ENCODE peak calls at places on chromosome 19, in nine cellular contexts. One of them, this sample, is unnamed.

GRCh38 chr19:8158411-8159074 is 9.2 kb upstream of the FBN3 start:
- DNase-seq in IMR-90: peak; percentile 79
- DNase-seq in astrocyte of the spinal cord: peak; percentile 73
- DNase-seq in prostate gland: peak; percentile 68
- DNase-seq in lower leg skin: peak; percentile 38
- DNase-seq in bronchial epithelial cell: peak; percentile 54
- DNase-seq in hepatocyte: peak; percentile 91
- DNase-seq in Panc1: peak; percentile 39
- DNase-seq in MCF 10A: peak; percentile 88
- DNase-seq in this sample: no peak

GRCh38 chr19:39389621-39390414 is 1.1 kb downstream of the PAF1 start:
- DNase-seq in MCF 10A: no peak
- DNase-seq in lower leg skin: no peak
- DNase-seq in prostate gland: no peak
- DNase-seq in bronchial epithelial cell: no peak
- DNase-seq in IMR-90: no peak
- DNase-seq in hepatocyte: no peak
- DNase-seq in astrocyte of the spinal cord: no peak
- DNase-seq in Panc1: no peak
- DNase-seq in this sample: no peak

GRCh38 chr19:47109541-47110375 is 3.8 kb downstream of the ZC3H4 start:
- DNase-seq in bronchial epithelial cell: peak; percentile 63
- DNase-seq in prostate gland: no peak
- DNase-seq in MCF 10A: peak; percentile 77
- DNase-seq in hepatocyte: peak; percentile 57
- DNase-seq in Panc1: no peak
- DNase-seq in lower leg skin: no peak
- DNase-seq in astrocyte of the spinal cord: peak; percentile 71
- DNase-seq in IMR-90: peak; percentile 49
- DNase-seq in this sample: no peak

GRCh38 chr19:47106819-47107200 is 6.8 kb downstream of the ZC3H4 start:
- DNase-seq in bronchial epithelial cell: no peak
- DNase-seq in MCF 10A: no peak
- DNase-seq in prostate gland: no peak
- DNase-seq in astrocyte of the spinal cord: peak; percentile 33
- DNase-seq in hepatocyte: no peak
- DNase-seq in lower leg skin: no peak
- DNase-seq in IMR-90: peak; percentile 66
- DNase-seq in Panc1: no peak
- DNase-seq in this sample: no peak

GRCh38 chr19:21084343-21084742 is 2.3 kb downstream of the ZNF714 start:
- DNase-seq in IMR-90: peak; percentile 79
- DNase-seq in astrocyte of the spinal cord: peak; percentile 29
- DNase-seq in MCF 10A: peak; percentile 60
- DNase-seq in lower leg skin: no peak
- DNase-seq in Panc1: no peak
- DNase-seq in prostate gland: no peak
- DNase-seq in bronchial epithelial cell: peak; percentile 59
- DNase-seq in hepatocyte: peak; percentile 10
- DNase-seq in this sample: no peak

GRCh38 chr19:29685326-29685725 is 20.1 kb downstream of the PLEKHF1 start:
- DNase-seq in astrocyte of the spinal cord: no peak
- DNase-seq in hepatocyte: no peak
- DNase-seq in lower leg skin: no peak
- DNase-seq in MCF 10A: peak; percentile 70
- DNase-seq in bronchial epithelial cell: peak; percentile 23
- DNase-seq in prostate gland: peak; percentile 67
- DNase-seq in IMR-90: no peak
- DNase-seq in Panc1: no peak
- DNase-seq in this sample: no peak

GRCh38 chr19:4405977-4406376 is 3.5 kb downstream of the CHAF1A start:
- DNase-seq in lower leg skin: no peak
- DNase-seq in MCF 10A: no peak
- DNase-seq in bronchial epithelial cell: no peak
- DNase-seq in IMR-90: no peak
- DNase-seq in hepatocyte: no peak
- DNase-seq in prostate gland: no peak
- DNase-seq in astrocyte of the spinal cord: no peak
- DNase-seq in Panc1: no peak
- DNase-seq in this sample: no peak

GRCh38 chr19:57934820-57935665 is at the start of gene ZNF418:
- DNase-seq in Panc1: peak; percentile 39
- DNase-seq in bronchial epithelial cell: peak; percentile 86
- DNase-seq in prostate gland: peak; percentile 78
- DNase-seq in lower leg skin: peak; percentile 56
- DNase-seq in astrocyte of the spinal cord: peak; percentile 83
- DNase-seq in MCF 10A: no peak
- DNase-seq in IMR-90: peak; percentile 84
- DNase-seq in hepatocyte: peak; percentile 86
- DNase-seq in this sample: no peak

GRCh38 chr19:11505032-11505503 is 571 bp downstream of the ZNF653 start:
- DNase-seq in MCF 10A: peak; percentile 96
- DNase-seq in Panc1: peak; percentile 57
- DNase-seq in IMR-90: peak; percentile 91
- DNase-seq in prostate gland: peak; percentile 96
- DNase-seq in bronchial epithelial cell: peak; percentile 87
- DNase-seq in astrocyte of the spinal cord: peak; percentile 95
- DNase-seq in hepatocyte: peak; percentile 98
- DNase-seq in lower leg skin: peak; percentile 95
- DNase-seq in this sample: peak; percentile 95

GRCh38 chr19:38678891-38679494 is 31.5 kb downstream of the ACTN4 start:
- DNase-seq in prostate gland: no peak
- DNase-seq in Panc1: no peak
- DNase-seq in MCF 10A: no peak
- DNase-seq in astrocyte of the spinal cord: no peak
- DNase-seq in hepatocyte: no peak
- DNase-seq in bronchial epithelial cell: no peak
- DNase-seq in IMR-90: no peak
- DNase-seq in lower leg skin: no peak
- DNase-seq in this sample: no peak

GRCh38 chr19:16591803-16592556 is 19.8 kb upstream of the SLC35E1 start:
- DNase-seq in prostate gland: no peak
- DNase-seq in MCF 10A: peak; percentile 58
- DNase-seq in hepatocyte: no peak
- DNase-seq in Panc1: no peak
- DNase-seq in IMR-90: peak; percentile 25
- DNase-seq in astrocyte of the spinal cord: no peak
- DNase-seq in bronchial epithelial cell: peak; percentile 61
- DNase-seq in lower leg skin: no peak
- DNase-seq in this sample: no peak

GRCh38 chr19:4301590-4302237 is 475 bp downstream of the TMIGD2 start:
- DNase-seq in bronchial epithelial cell: no peak
- DNase-seq in astrocyte of the spinal cord: no peak
- DNase-seq in prostate gland: no peak
- DNase-seq in MCF 10A: no peak
- DNase-seq in IMR-90: no peak
- DNase-seq in hepatocyte: no peak
- DNase-seq in lower leg skin: no peak
- DNase-seq in Panc1: no peak
- DNase-seq in this sample: no peak

GRCh38 chr19:5897189-5897969 is 6.2 kb downstream of the NDUFA11 start:
- DNase-seq in lower leg skin: no peak
- DNase-seq in hepatocyte: no peak
- DNase-seq in Panc1: no peak
- DNase-seq in astrocyte of the spinal cord: no peak
- DNase-seq in prostate gland: no peak
- DNase-seq in IMR-90: no peak
- DNase-seq in MCF 10A: no peak
- DNase-seq in bronchial epithelial cell: no peak
- DNase-seq in this sample: no peak
- TF ChIP-seq CTCF in lower leg skin: no peak
- TF ChIP-seq CTCF in hepatocyte: no peak
- TF ChIP-seq CTCF in Panc1: no peak
- TF ChIP-seq CTCF in astrocyte of the spinal cord: no peak
- TF ChIP-seq CTCF in prostate gland: no peak
- TF ChIP-seq CTCF in IMR-90: no peak
- TF ChIP-seq CTCF in MCF 10A: peak; percentile 12
- TF ChIP-seq CTCF in bronchial epithelial cell: no peak
- TF ChIP-seq CTCF in this sample: no peak

GRCh38 chr19:27746691-27747380 is 1466.1 kb downstream of the UQCRFS1 start:
- DNase-seq in bronchial epithelial cell: peak; percentile 4
- DNase-seq in MCF 10A: no peak
- DNase-seq in lower leg skin: peak; percentile 9
- DNase-seq in prostate gland: peak; percentile 34
- DNase-seq in hepatocyte: no peak
- DNase-seq in IMR-90: peak; percentile 1
- DNase-seq in Panc1: no peak
- DNase-seq in astrocyte of the spinal cord: no peak
- DNase-seq in this sample: peak; percentile 60
- TF ChIP-seq CTCF in bronchial epithelial cell: no peak
- TF ChIP-seq CTCF in MCF 10A: no peak
- TF ChIP-seq CTCF in lower leg skin: no peak
- TF ChIP-seq CTCF in prostate gland: no peak
- TF ChIP-seq CTCF in hepatocyte: no peak
- TF ChIP-seq CTCF in IMR-90: no peak
- TF ChIP-seq CTCF in Panc1: peak; percentile 67
- TF ChIP-seq CTCF in astrocyte of the spinal cord: no peak
- TF ChIP-seq CTCF in this sample: peak; percentile 54

GRCh38 chr19:40604647-40605200 is 3.6 kb downstream of the LTBP4 start:
- DNase-seq in lower leg skin: no peak
- DNase-seq in MCF 10A: peak; percentile 55
- DNase-seq in Panc1: no peak
- DNase-seq in prostate gland: no peak
- DNase-seq in IMR-90: no peak
- DNase-seq in astrocyte of the spinal cord: no peak
- DNase-seq in hepatocyte: peak; percentile 47
- DNase-seq in bronchial epithelial cell: peak; percentile 46
- DNase-seq in this sample: no peak

GRCh38 chr19:40601061-40601973 is at the start of gene LTBP4:
- DNase-seq in prostate gland: no peak
- DNase-seq in lower leg skin: no peak
- DNase-seq in hepatocyte: peak; percentile 74
- DNase-seq in IMR-90: no peak
- DNase-seq in astrocyte of the spinal cord: no peak
- DNase-seq in MCF 10A: no peak
- DNase-seq in bronchial epithelial cell: no peak
- DNase-seq in Panc1: no peak
- DNase-seq in this sample: no peak

GRCh38 chr19:40603719-40604646 is 2.8 kb downstream of the LTBP4 start:
- DNase-seq in prostate gland: peak; percentile 98
- DNase-seq in bronchial epithelial cell: peak; percentile 97
- DNase-seq in lower leg skin: peak; percentile 98
- DNase-seq in astrocyte of the spinal cord: peak; percentile 96
- DNase-seq in hepatocyte: peak; percentile 99
- DNase-seq in Panc1: peak; percentile 84
- DNase-seq in MCF 10A: peak; percentile 99
- DNase-seq in IMR-90: peak; percentile 92
- DNase-seq in this sample: peak; percentile 96

GRCh38 chr19:40605201-40605971 is 4.2 kb downstream of the LTBP4 start:
- DNase-seq in bronchial epithelial cell: peak; percentile 88
- DNase-seq in hepatocyte: peak; percentile 84
- DNase-seq in astrocyte of the spinal cord: peak; percentile 63
- DNase-seq in lower leg skin: peak; percentile 78
- DNase-seq in prostate gland: peak; percentile 77
- DNase-seq in IMR-90: peak; percentile 31
- DNase-seq in Panc1: no peak
- DNase-seq in MCF 10A: peak; percentile 94
- DNase-seq in this sample: no peak

GRCh38 chr19:40603071-40603718 is 2.0 kb downstream of the LTBP4 start:
- DNase-seq in astrocyte of the spinal cord: no peak
- DNase-seq in MCF 10A: no peak
- DNase-seq in hepatocyte: peak; percentile 73
- DNase-seq in lower leg skin: no peak
- DNase-seq in bronchial epithelial cell: peak; percentile 59
- DNase-seq in Panc1: no peak
- DNase-seq in prostate gland: no peak
- DNase-seq in IMR-90: peak; percentile 59
- DNase-seq in this sample: no peak
- TF ChIP-seq CTCF in astrocyte of the spinal cord: no peak
- TF ChIP-seq CTCF in MCF 10A: no peak
- TF ChIP-seq CTCF in hepatocyte: no peak
- TF ChIP-seq CTCF in lower leg skin: no peak
- TF ChIP-seq CTCF in bronchial epithelial cell: no peak
- TF ChIP-seq CTCF in Panc1: no peak
- TF ChIP-seq CTCF in prostate gland: no peak
- TF ChIP-seq CTCF in IMR-90: peak; percentile 21
- TF ChIP-seq CTCF in this sample: no peak

GRCh38 chr19:19406878-19407639 is 1.6 kb downstream of the GATAD2A start:
- DNase-seq in hepatocyte: peak; percentile 72
- DNase-seq in lower leg skin: no peak
- DNase-seq in IMR-90: peak; percentile 45
- DNase-seq in prostate gland: peak; percentile 46
- DNase-seq in bronchial epithelial cell: peak; percentile 52
- DNase-seq in astrocyte of the spinal cord: peak; percentile 50
- DNase-seq in MCF 10A: peak; percentile 59
- DNase-seq in Panc1: no peak
- DNase-seq in this sample: no peak
- TF ChIP-seq CTCF in hepatocyte: peak; percentile 43
- TF ChIP-seq CTCF in lower leg skin: no peak
- TF ChIP-seq CTCF in IMR-90: peak; percentile 35
- TF ChIP-seq CTCF in prostate gland: peak; percentile 48
- TF ChIP-seq CTCF in bronchial epithelial cell: peak; percentile 34
- TF ChIP-seq CTCF in astrocyte of the spinal cord: peak; percentile 47
- TF ChIP-seq CTCF in MCF 10A: peak; percentile 38
- TF ChIP-seq CTCF in Panc1: peak; percentile 63
- TF ChIP-seq CTCF in this sample: peak; percentile 11

DNA sequence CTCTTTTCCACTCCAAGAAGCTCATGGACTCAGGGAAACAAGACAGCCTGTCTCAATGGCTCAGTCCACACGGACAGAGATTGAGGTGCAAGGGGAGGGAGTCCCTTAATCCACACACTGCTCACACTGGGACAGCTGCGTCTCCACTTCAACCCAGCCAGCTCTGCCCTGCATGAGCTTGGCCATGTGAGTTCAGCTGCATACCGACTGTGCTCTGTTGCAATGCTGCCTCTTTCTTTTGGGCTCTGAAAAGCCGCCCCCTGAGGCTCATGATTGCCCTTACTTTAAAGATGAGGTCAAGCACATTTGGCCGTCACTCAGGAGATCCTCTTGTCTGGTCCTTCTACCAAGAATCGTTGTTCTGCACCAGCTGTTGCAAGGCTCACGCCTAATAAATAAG is 64.8 kb upstream of the KCTD15 start:
- DNase-seq in IMR-90: no peak
- DNase-seq in MCF 10A: no peak
- DNase-seq in astrocyte of the spinal cord: no peak
- DNase-seq in Panc1: no peak
- DNase-seq in hepatocyte: no peak
- DNase-seq in bronchial epithelial cell: no peak
- DNase-seq in lower leg skin: no peak
- DNase-seq in prostate gland: no peak
- DNase-seq in this sample: no peak
- TF ChIP-seq CTCF in IMR-90: no peak
- TF ChIP-seq CTCF in MCF 10A: no peak
- TF ChIP-seq CTCF in astrocyte of the spinal cord: no peak
- TF ChIP-seq CTCF in Panc1: no peak
- TF ChIP-seq CTCF in hepatocyte: no peak
- TF ChIP-seq CTCF in bronchial epithelial cell: no peak
- TF ChIP-seq CTCF in lower leg skin: no peak
- TF ChIP-seq CTCF in prostate gland: no peak
- TF ChIP-seq CTCF in this sample: no peak

This sample was measured in type B pancreatic cell.